ENCODE peak calls at places on chromosomes 12 and 14, in nine cellular contexts. B is heart left ventricle, T is dorsolateral prefrontal cortex, J is psoas muscle, M is lower leg skin, G is H1, Y is fibroblast of lung, V is AG04449, H is A549. D is an unnamed sample.

GRCh38 chr12:128829870-128830504 is 6.2 kb upstream of the SLC15A4 start:
- DNase-seq in G (no peak), M (no peak), Y (no peak), V (no peak), H (no peak), B (no peak), J (no peak), T (no peak), D (no peak)

GRCh38 chr12:89831696-89832095 is 123.1 kb upstream of the ATP2B1 start:
- DNase-seq in T (no peak), G (no peak), V (no peak), M (no peak), B (no peak), J (no peak), H (no peak), Y (no peak), D (no peak)

GRCh38 chr12:50603817-50604639 is 99.2 kb downstream of the DIP2B start:
- DNase-seq in Y (peak), T (no peak), M (no peak), G (no peak), H (no peak), V (no peak), B (no peak), J (peak), D (no peak)

GRCh38 chr12:24561411-24561871 is 387.5 kb downstream of the BCAT1 start:
- DNase-seq in Y (peak), J (no peak), T (no peak), G (no peak), M (no peak), B (no peak), V (no peak), H (no peak), D (no peak)

GRCh38 chr12:88185988-88186387 is 43.9 kb downstream of the TMTC3 start:
- DNase-seq in Y (peak), G (no peak), M (no peak), H (peak), J (no peak), B (no peak), T (no peak), V (peak), D (no peak)

GRCh38 chr12:108198043-108198442 is 69.0 kb downstream of the WSCD2 start:
- DNase-seq in V (no peak), M (no peak), B (no peak), J (no peak), G (no peak), T (no peak), H (no peak), Y (no peak), D (no peak)

GRCh38 chr14:77641534-77642341 is 25.3 kb upstream of the SPTLC2 start:
- DNase-seq in H (peak), J (peak), G (no peak), Y (peak), V (no peak), B (peak), M (peak), T (peak), D (peak)

GRCh38 chr12:1799882-1800645 is 20.3 kb upstream of the LRTM2 start:
- DNase-seq in V (no peak), T (peak), B (peak), M (no peak), G (no peak), J (no peak), H (no peak), Y (no peak), D (peak)

GRCh38 chr12:67667276-67668073 is 18.9 kb downstream of the DYRK2 start:
- DNase-seq in Y (no peak), H (no peak), B (peak), G (no peak), J (peak), V (no peak), M (peak), T (no peak), D (no peak)

GRCh38 chr14:60184597-60185555 is 19.7 kb upstream of the DHRS7 start:
- DNase-seq in T (no peak), G (no peak), Y (no peak), M (no peak), B (no peak), V (no peak), H (no peak), J (no peak), D (no peak)

DNA sequence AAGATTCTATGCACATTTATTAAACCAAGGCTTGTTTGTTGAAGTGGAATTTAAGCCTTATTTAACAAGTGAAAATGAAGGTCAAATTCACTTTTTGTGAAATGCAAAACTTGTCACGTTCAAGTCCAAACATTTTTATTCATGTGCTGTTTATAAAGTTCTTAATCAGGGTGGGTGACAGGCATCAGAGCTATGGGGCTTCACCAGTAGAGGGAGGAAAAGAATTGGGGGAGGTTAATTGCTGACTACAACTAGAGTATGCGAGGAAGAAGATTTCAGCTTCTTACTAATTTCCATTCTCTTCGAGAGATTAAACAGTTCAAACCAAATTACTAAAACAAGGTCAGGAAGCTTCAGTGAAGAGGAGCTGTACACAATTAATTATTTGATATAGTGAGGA is 9.7 kb downstream of the MOK start:
- DNase-seq in T (no peak), M (no peak), G (no peak), J (no peak), Y (peak), V (no peak), B (no peak), H (no peak), D (no peak)
- TF ChIP-seq CTCF in T (peak), M (no peak), G (no peak), J (no peak), Y (peak), V (peak), B (no peak), H (peak), D (no peak)

DNA sequence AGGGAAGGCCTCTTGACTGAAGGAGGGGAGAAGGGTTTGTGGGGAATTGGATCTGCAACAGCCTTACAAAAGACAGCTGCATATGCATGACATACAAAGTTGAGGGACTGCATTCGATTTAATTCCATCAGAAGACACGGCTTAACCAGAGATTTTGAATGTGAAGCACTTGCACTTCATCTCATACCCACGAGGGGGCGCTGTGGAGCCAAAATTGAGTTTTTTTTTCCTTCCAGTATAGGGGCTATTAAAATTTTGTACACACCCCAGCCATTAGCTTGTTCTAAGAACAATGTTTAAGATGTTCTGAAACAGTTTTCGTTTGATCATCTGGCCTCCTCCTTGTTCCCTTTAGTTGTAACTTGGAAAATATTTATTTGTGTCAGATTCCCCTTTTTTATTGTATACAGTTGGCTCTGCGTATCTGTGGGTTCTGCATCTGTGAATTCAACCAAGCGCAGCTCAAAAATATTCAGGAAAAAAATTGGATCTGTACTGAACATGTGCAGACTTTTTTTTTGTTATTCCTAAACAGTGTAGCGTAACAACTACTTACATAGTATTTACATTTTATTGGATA is 1.6 kb downstream of the SUDS3 start:
- DNase-seq in M (peak), Y (peak), J (peak), B (peak), G (peak), H (peak), T (peak), V (no peak), D (peak)
- H3K4me3 ChIP-seq in M (no peak), Y (peak), J (peak), B (peak), G (peak), H (peak), T (peak), V (peak), D (peak)

DNA sequence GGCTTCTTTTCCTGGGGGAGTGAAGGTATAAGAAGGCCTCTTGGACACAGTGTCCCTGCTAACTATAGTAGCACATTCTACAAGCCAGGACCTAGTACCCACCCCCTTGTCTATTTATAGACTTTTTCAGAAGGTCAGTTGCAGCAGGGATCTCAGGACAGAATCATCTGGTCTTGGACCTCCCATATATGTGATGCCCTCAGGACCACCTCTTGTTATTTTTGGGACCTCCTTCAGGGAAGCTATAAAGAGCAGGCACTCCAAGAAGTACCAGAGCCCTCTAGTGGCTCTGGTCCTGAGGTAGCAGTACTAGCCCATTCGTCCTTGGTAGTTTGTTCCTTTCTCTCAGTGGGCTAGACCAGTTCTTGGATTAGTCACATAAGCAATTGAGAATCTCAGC is 4.3 kb downstream of the COQ10A start:
- DNase-seq in V (no peak), T (no peak), B (no peak), G (no peak), M (no peak), J (no peak), H (peak), Y (peak), D (no peak)
- TF ChIP-seq CTCF in V (peak), T (peak), B (no peak), G (no peak), M (no peak), J (peak), H (peak), Y (peak), D (no peak)

DNA sequence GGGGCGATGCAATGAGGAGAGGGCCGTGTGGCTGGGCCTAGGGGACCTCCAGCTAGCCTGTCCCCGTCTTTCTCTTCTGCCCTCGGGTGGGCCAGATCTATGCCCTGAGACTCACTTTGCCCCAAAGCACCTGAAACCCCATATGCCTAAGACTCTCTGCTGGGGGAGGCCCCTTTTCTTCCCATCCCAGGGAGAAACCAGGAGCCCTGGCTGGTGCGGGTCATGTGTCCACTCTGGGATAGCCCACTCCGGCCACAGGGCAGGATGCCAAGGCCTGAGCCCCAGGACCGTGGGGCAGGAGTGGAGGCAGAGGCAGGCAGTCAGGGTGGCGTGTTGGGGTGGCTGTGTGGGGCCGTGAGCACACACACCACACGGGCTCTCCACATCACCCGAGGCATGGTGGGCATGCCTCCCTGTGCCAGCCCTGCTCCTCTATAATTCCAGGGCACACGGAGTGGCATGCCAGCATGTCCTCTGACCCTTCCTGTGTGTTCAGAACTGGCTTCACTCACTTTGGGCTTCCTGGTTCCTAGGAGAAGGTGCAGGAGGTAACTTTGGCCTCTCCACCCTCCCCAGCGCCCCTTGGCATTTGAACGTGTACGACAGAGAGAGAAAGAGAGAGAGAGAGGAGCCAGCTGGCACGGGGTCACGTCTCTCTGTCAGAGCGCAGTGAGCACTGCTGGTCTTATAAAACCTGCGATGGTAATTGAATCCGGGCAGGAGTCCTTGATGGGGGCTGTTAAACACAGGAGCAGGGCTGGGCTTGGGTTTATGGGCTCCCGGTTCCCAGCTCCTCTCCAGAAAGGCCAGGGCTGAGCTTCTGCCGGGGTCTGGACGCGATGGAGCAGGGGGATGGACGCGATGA is 144.2 kb downstream of the KIF26A start:
- DNase-seq in B (no peak), V (no peak), J (peak), T (peak), H (no peak), G (no peak), Y (no peak), M (no peak), D (peak)
- H3K4me3 ChIP-seq in B (no peak), V (no peak), J (no peak), T (no peak), H (no peak), G (no peak), Y (no peak), M (no peak), D (no peak)

DNA sequence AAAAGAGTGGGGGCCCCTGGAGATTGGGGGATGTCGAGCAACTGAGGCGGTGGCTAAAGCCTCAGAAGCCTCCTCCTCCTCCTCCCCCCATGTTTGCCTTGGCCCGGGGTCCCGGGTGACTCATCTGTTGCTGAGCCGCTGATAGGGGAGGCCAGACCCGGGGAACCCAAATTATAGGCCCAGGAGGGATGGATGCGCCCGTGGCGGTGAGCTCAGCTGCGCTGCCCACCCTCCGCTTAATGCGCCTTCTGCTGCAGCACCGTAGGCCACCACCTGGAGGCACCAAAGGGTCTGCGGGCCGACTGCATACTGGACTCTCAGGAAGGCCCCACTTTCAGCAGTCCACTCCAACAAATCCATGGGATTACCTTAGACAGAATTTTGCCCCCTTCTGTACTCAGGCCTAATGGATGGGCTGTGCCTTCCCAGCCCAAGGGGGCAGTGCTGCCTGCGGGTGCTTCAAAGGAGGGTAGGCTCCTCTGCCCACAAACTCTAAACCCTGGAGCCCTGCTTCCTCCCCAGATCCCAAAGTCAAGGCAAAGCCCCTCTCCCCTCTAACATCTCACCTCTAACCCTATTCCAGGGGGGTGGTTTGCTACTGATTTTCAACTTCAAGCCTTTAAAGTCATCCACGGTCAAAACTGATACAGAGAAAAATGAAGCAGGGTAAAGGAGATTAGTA is 2.6 kb upstream of the WNT10B start:
- DNase-seq in M (no peak), Y (peak), J (peak), G (peak), V (no peak), B (no peak), H (peak), T (no peak), D (no peak)
- TF ChIP-seq CTCF in M (no peak), Y (peak), J (peak), G (no peak), V (peak), B (peak), H (peak), T (peak), D (peak)

GRCh38 chr12:46218509-46219095 is 50.2 kb downstream of the SLC38A1 start:
- DNase-seq in H (no peak), G (no peak), V (no peak), M (no peak), J (no peak), T (no peak), Y (no peak), B (no peak), D (no peak)

GRCh38 chr12:46217686-46218508 is 50.9 kb downstream of the SLC38A1 start:
- DNase-seq in M (peak), B (peak), T (no peak), G (no peak), V (no peak), J (no peak), H (no peak), Y (no peak), D (no peak)

GRCh38 chr12:46210835-46211439 is 57.9 kb downstream of the SLC38A1 start:
- DNase-seq in H (no peak), M (no peak), V (no peak), G (no peak), J (no peak), B (no peak), T (no peak), Y (peak), D (no peak)

GRCh38 chr12:46212108-46212982 is 56.5 kb downstream of the SLC38A1 start:
- DNase-seq in Y (no peak), T (no peak), G (no peak), H (no peak), M (no peak), B (no peak), V (no peak), J (no peak), D (no peak)

GRCh38 chr12:46214668-46215429 is 54.0 kb downstream of the SLC38A1 start:
- DNase-seq in Y (peak), H (no peak), V (no peak), T (no peak), G (no peak), M (no peak), J (no peak), B (no peak), D (no peak)
- H3K4me3 ChIP-seq in Y (no peak), H (no peak), V (no peak), T (no peak), G (no peak), M (no peak), J (no peak), B (no peak), D (no peak)

GRCh38 chr12:72264548-72265175 is 7.5 kb upstream of the TRHDE start:
- DNase-seq in T (no peak), V (no peak), B (no peak), Y (no peak), G (no peak), J (no peak), H (peak), M (no peak), D (no peak)

GRCh38 chr12:72268386-72268785 is 3.8 kb upstream of the TRHDE start:
- DNase-seq in T (no peak), G (no peak), V (no peak), M (no peak), Y (no peak), B (no peak), J (no peak), H (no peak), D (no peak)

GRCh38 chr12:72270246-72270645 is 1.9 kb upstream of the TRHDE start:
- DNase-seq in T (no peak), B (no peak), H (no peak), G (no peak), M (no peak), Y (peak), V (no peak), J (no peak), D (no peak)

GRCh38 chr12:72269491-72269890 is 2.7 kb upstream of the TRHDE start:
- DNase-seq in H (no peak), G (no peak), V (no peak), Y (peak), M (no peak), J (no peak), T (no peak), B (no peak), D (no peak)

GRCh38 chr12:72267974-72268373 is 4.2 kb upstream of the TRHDE start:
- DNase-seq in H (peak), J (no peak), G (no peak), M (no peak), V (no peak), T (no peak), B (no peak), Y (peak), D (no peak)
- TF ChIP-seq CTCF in H (peak), J (no peak), G (no peak), M (no peak), V (peak), T (peak), B (no peak), Y (peak), D (no peak)

GRCh38 chr12:663293-663871 is at the start of gene NINJ2:
- DNase-seq in G (no peak), M (no peak), H (no peak), Y (no peak), B (peak), V (no peak), T (peak), J (no peak), D (no peak)

GRCh38 chr12:661720-662486 is 1.3 kb downstream of the NINJ2 start:
- DNase-seq in T (no peak), V (no peak), B (peak), M (no peak), H (no peak), G (no peak), Y (no peak), J (peak), D (no peak)

GRCh38 chr12:664075-664778 is 982 bp upstream of the NINJ2 start:
- DNase-seq in H (no peak), B (no peak), Y (no peak), V (no peak), T (no peak), G (no peak), M (no peak), J (no peak), D (no peak)

GRCh38 chr12:664779-665092 is 1.5 kb upstream of the NINJ2 start:
- DNase-seq in H (no peak), T (no peak), B (no peak), J (no peak), G (no peak), M (no peak), Y (no peak), V (no peak), D (no peak)

DNA sequence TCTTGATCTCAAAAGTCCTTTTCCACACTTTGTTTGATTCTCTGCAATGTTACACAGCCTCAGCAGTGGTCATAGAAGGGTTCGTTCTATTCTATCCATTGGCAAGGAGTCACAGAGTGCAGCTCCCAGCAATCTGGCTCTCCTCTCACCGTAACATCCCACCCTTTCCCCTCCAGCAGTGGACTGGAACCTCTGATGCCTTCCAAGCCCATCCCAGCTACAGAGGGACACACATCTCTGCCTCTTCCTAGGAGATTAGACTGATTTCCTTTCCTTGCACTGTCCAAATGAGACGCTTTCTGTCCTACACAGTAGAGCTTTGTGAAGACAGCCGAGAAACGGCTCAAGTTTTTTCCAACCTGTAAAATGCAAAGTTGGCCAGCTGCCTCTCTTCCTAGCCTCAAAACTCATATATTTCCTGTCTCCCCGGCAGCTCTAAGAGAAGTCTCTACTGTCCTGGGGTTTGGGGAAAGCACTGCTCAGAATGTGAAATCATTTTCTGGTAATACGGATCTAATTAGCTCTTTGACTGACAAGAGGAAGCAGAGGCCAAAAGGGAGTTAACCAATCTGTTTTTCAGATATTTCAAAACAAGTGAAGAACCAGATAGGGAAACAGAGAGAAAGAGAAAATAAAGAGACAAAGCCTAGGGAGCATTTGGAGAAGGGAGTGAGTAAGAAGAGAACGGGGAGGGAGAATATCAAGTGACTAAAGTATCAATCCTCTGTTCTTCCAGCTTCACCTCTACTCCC is 528 bp downstream of the NINJ2 start:
- DNase-seq in B (no peak), Y (peak), V (no peak), H (no peak), G (no peak), J (no peak), M (no peak), T (no peak), D (no peak)
- H3K4me3 ChIP-seq in B (peak), Y (no peak), V (no peak), H (no peak), G (no peak), J (peak), M (no peak), T (peak), D (peak)